ENCODE peak calls at places on chromosomes 12 and 14, in four cellular contexts. One of them, this sample, is unnamed.

GRCh38 chr12:12167847-12168246 is 97.1 kb downstream of the BCL2L14 start:
- DNase-seq in H1: no peak
- DNase-seq in stomach: no peak
- DNase-seq in psoas muscle: no peak
- DNase-seq in this sample: no peak

GRCh38 chr14:92578511-92578910 is 64.9 kb downstream of the RIN3 start:
- DNase-seq in H1: no peak
- DNase-seq in stomach: no peak
- DNase-seq in psoas muscle: no peak
- DNase-seq in this sample: no peak

GRCh38 chr12:130714091-130714590 is 2.0 kb downstream of the RIMBP2 start:
- DNase-seq in H1: no peak
- DNase-seq in stomach: peak; percentile 17
- DNase-seq in psoas muscle: no peak
- DNase-seq in this sample: no peak

GRCh38 chr14:65356327-65356836 is 56.1 kb upstream of the FUT8 start:
- DNase-seq in H1: no peak
- DNase-seq in stomach: peak; percentile 72
- DNase-seq in psoas muscle: no peak
- DNase-seq in this sample: no peak

GRCh38 chr12:79650440-79650839 is 40.3 kb downstream of the PAWR start:
- DNase-seq in H1: no peak
- DNase-seq in stomach: no peak
- DNase-seq in psoas muscle: no peak
- DNase-seq in this sample: no peak

GRCh38 chr12:101243616-101244015 is 33.6 kb upstream of the SLC5A8 start:
- DNase-seq in H1: no peak
- DNase-seq in stomach: no peak
- DNase-seq in psoas muscle: no peak
- DNase-seq in this sample: no peak

GRCh38 chr12:40760821-40761220 is 68.6 kb downstream of the CNTN1 start:
- DNase-seq in H1: no peak
- DNase-seq in stomach: no peak
- DNase-seq in psoas muscle: no peak
- DNase-seq in this sample: no peak

GRCh38 chr12:12379831-12380730 is 23.2 kb downstream of the BORCS5 start:
- DNase-seq in H1: no peak
- DNase-seq in stomach: no peak
- DNase-seq in psoas muscle: no peak
- DNase-seq in this sample: no peak

GRCh38 chr12:2009623-2010022 is 5.4 kb upstream of the DCP1B start:
- DNase-seq in H1: no peak
- DNase-seq in stomach: no peak
- DNase-seq in psoas muscle: no peak
- DNase-seq in this sample: no peak

GRCh38 chr14:29800961-29801360 is 126.7 kb downstream of the PRKD1 start:
- DNase-seq in H1: no peak
- DNase-seq in stomach: no peak
- DNase-seq in psoas muscle: no peak
- DNase-seq in this sample: no peak

GRCh38 chr14:52446355-52446754 is 106.0 kb downstream of the TXNDC16 start:
- DNase-seq in H1: no peak
- DNase-seq in stomach: peak; percentile 52
- DNase-seq in psoas muscle: no peak
- DNase-seq in this sample: no peak

GRCh38 chr14:67952786-67953185 is 133.2 kb downstream of the RAD51B start:
- DNase-seq in H1: no peak
- DNase-seq in stomach: no peak
- DNase-seq in psoas muscle: no peak
- DNase-seq in this sample: no peak

GRCh38 chr12:2891240-2892053 is 756 bp downstream of the TULP3 start:
- DNase-seq in H1: no peak
- DNase-seq in stomach: peak; percentile 47
- DNase-seq in psoas muscle: peak; percentile 53
- DNase-seq in this sample: no peak

GRCh38 chr14:79967453-79967852 is 243.9 kb downstream of the DIO2 start:
- DNase-seq in H1: no peak
- DNase-seq in stomach: no peak
- DNase-seq in psoas muscle: no peak
- DNase-seq in this sample: no peak

GRCh38 chr14:92348154-92348553 is 25.2 kb downstream of the SLC24A4 start:
- DNase-seq in H1: no peak
- DNase-seq in stomach: no peak
- DNase-seq in psoas muscle: no peak
- DNase-seq in this sample: no peak

GRCh38 chr14:68807148-68807600 is 14.3 kb upstream of the ZFP36L1 start:
- DNase-seq in H1: peak; percentile 40
- DNase-seq in stomach: peak; percentile 76
- DNase-seq in psoas muscle: peak; percentile 56
- DNase-seq in this sample: no peak

GRCh38 chr14:52835122-52835903 is 43.9 kb upstream of the GNPNAT1 start:
- DNase-seq in H1: no peak
- DNase-seq in stomach: no peak
- DNase-seq in psoas muscle: peak; percentile 32
- DNase-seq in this sample: no peak

GRCh38 chr12:25852792-25853191 is 105.7 kb upstream of the RASSF8 start:
- DNase-seq in H1: no peak
- DNase-seq in stomach: no peak
- DNase-seq in psoas muscle: no peak
- DNase-seq in this sample: no peak

GRCh38 chr12:67797316-67797741 is 148.8 kb downstream of the DYRK2 start:
- DNase-seq in H1: no peak
- DNase-seq in stomach: no peak
- DNase-seq in psoas muscle: no peak
- DNase-seq in this sample: no peak

GRCh38 chr14:88422919-88423318 is 37.5 kb downstream of the SPATA7 start:
- DNase-seq in H1: no peak
- DNase-seq in stomach: no peak
- DNase-seq in psoas muscle: no peak
- DNase-seq in this sample: no peak

GRCh38 chr12:118127867-118128266 is 8.1 kb upstream of the PEBP1 start:
- DNase-seq in H1: no peak
- DNase-seq in stomach: no peak
- DNase-seq in psoas muscle: no peak
- DNase-seq in this sample: no peak

GRCh38 chr14:78164226-78164853 is 5.8 kb upstream of the NRXN3 start:
- DNase-seq in H1: peak; percentile 82
- DNase-seq in stomach: peak; percentile 47
- DNase-seq in psoas muscle: no peak
- DNase-seq in this sample: no peak

GRCh38 chr12:109715310-109716091 is 1.9 kb downstream of the FAM222A start:
- DNase-seq in H1: peak; percentile 74
- DNase-seq in stomach: peak; percentile 46
- DNase-seq in psoas muscle: peak; percentile 49
- DNase-seq in this sample: no peak

GRCh38 chr14:70934502-70935134 is 27.4 kb downstream of the PCNX1 start:
- DNase-seq in H1: no peak
- DNase-seq in stomach: no peak
- DNase-seq in psoas muscle: no peak
- DNase-seq in this sample: no peak

GRCh38 chr12:65881348-65881961 is 57.2 kb downstream of the HMGA2 start:
- DNase-seq in H1: no peak
- DNase-seq in stomach: peak; percentile 30
- DNase-seq in psoas muscle: peak; percentile 41
- DNase-seq in this sample: no peak

GRCh38 chr14:55881577-55882241 is 236.5 kb upstream of the PELI2 start:
- DNase-seq in H1: no peak
- DNase-seq in stomach: no peak
- DNase-seq in psoas muscle: no peak
- DNase-seq in this sample: no peak

GRCh38 chr14:90536511-90537191 is 139.8 kb downstream of the CALM1 start:
- DNase-seq in H1: no peak
- DNase-seq in stomach: no peak
- DNase-seq in psoas muscle: no peak
- DNase-seq in this sample: no peak

GRCh38 chr12:54003625-54004024 is 3.7 kb downstream of the HOXC9 start:
- DNase-seq in H1: no peak
- DNase-seq in stomach: no peak
- DNase-seq in psoas muscle: no peak
- DNase-seq in this sample: no peak

GRCh38 chr12:124542021-124542941 is 25.1 kb downstream of the NCOR2 start:
- DNase-seq in H1: no peak
- DNase-seq in stomach: no peak
- DNase-seq in psoas muscle: no peak
- DNase-seq in this sample: no peak

GRCh38 chr14:95683793-95684192 is 2.4 kb upstream of the TCL1B start:
- DNase-seq in H1: peak; percentile 74
- DNase-seq in stomach: peak; percentile 36
- DNase-seq in psoas muscle: no peak
- DNase-seq in this sample: no peak

GRCh38 chr12:100348657-100349454 is 8.0 kb upstream of the SLC17A8 start:
- DNase-seq in H1: no peak
- DNase-seq in stomach: no peak
- DNase-seq in psoas muscle: no peak
- DNase-seq in this sample: no peak

GRCh38 chr14:33165926-33166289 is 227.2 kb downstream of the NPAS3 start:
- DNase-seq in H1: no peak
- DNase-seq in stomach: no peak
- DNase-seq in psoas muscle: no peak
- DNase-seq in this sample: no peak
- H3K4me3 ChIP-seq in H1: no peak overlapping the region
- H3K4me3 ChIP-seq in stomach: no peak overlapping the region
- H3K4me3 ChIP-seq in psoas muscle: no peak overlapping the region
- H3K4me3 ChIP-seq in this sample: no peak overlapping the region

DNA sequence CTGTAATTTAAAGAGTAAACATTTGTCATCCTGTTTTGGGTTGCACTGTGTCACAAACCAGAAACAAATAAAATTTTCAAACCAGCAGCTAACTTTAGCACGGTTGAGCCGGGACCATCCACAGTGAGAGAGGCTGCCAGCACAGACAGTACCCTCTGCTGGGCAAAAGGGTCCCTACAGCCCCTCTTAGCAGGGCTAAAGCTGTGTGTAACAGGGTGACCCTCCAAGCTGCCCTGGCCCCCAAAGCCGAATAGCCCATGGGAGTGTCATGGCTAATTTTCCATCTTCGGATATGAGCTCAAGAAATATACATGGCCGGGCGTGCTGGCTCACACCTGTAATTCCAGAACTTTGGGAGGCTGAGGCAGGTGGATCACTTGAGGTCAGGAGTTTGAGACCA is 157.1 kb upstream of the GRIN2B start:
- DNase-seq in H1: peak; percentile 62
- DNase-seq in stomach: no peak
- DNase-seq in psoas muscle: no peak
- DNase-seq in this sample: no peak
- TF ChIP-seq CTCF in H1: peak; percentile 77
- TF ChIP-seq CTCF in stomach: no peak
- TF ChIP-seq CTCF in psoas muscle: no peak
- TF ChIP-seq CTCF in this sample: no peak

GRCh38 chr12:107196681-107197080 is 103.3 kb upstream of the CRY1 start:
- DNase-seq in H1: no peak
- DNase-seq in stomach: no peak
- DNase-seq in psoas muscle: no peak
- DNase-seq in this sample: no peak

GRCh38 chr12:107200394-107200793 is 107.0 kb upstream of the CRY1 start:
- DNase-seq in H1: no peak
- DNase-seq in stomach: no peak
- DNase-seq in psoas muscle: no peak
- DNase-seq in this sample: no peak
- H3K4me1 ChIP-seq in H1: no peaks in the 10 kb centered on the region
- H3K4me1 ChIP-seq in stomach: no peaks in the 10 kb centered on the region
- H3K4me1 ChIP-seq in psoas muscle: no peaks in the 10 kb centered on the region
- H3K4me1 ChIP-seq in this sample: no peaks in the 10 kb centered on the region

DNA sequence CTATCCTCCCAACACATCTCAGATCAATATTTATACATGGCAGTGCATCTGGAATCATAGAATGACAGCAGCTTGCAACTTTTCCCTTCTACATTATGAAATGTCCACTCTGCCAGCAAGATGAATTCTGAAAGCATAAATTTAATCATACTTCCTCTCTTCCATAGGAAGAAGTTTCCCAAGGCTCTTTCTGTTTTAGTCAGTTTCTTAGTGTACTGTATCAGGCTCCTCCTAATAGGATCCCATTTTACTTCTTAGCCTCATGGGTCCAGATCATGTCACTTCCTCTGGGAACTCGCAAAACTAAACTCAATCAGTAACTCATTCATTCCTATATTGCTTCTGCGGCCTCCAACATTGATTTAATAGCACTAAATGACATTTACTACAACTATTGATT is 4.1 kb downstream of the CLEC1A start:
- DNase-seq in H1: no peak
- DNase-seq in stomach: no peak
- DNase-seq in psoas muscle: no peak
- DNase-seq in this sample: no peak
- H3K4me3 ChIP-seq in H1: no peak overlapping the region
- H3K4me3 ChIP-seq in stomach: no peak overlapping the region
- H3K4me3 ChIP-seq in psoas muscle: no peak overlapping the region
- H3K4me3 ChIP-seq in this sample: no peak overlapping the region

GRCh38 chr12:56222531-56222895 is 791 bp upstream of the RNF41 start:
- DNase-seq in H1: no peak
- DNase-seq in stomach: no peak
- DNase-seq in psoas muscle: no peak
- DNase-seq in this sample: no peak

GRCh38 chr12:56223571-56224101 is 506 bp upstream of the NABP2 start:
- DNase-seq in H1: no peak
- DNase-seq in stomach: no peak
- DNase-seq in psoas muscle: no peak
- DNase-seq in this sample: no peak

GRCh38 chr12:56221233-56221756 is 427 bp downstream of the RNF41 start:
- DNase-seq in H1: peak; percentile 65
- DNase-seq in stomach: peak; percentile 58
- DNase-seq in psoas muscle: peak; percentile 68
- DNase-seq in this sample: no peak

GRCh38 chr12:56220611-56221232 is 1.0 kb downstream of the RNF41 start:
- DNase-seq in H1: no peak
- DNase-seq in stomach: no peak
- DNase-seq in psoas muscle: no peak
- DNase-seq in this sample: no peak

GRCh38 chr12:56221757-56222530 is at the start of gene RNF41:
- DNase-seq in H1: peak; percentile 98
- DNase-seq in stomach: peak; percentile 99
- DNase-seq in psoas muscle: peak; percentile 97
- DNase-seq in this sample: peak; percentile 83
- TF ChIP-seq CTCF in H1: peak; percentile 24
- TF ChIP-seq CTCF in stomach: no peak
- TF ChIP-seq CTCF in psoas muscle: peak; percentile 17
- TF ChIP-seq CTCF in this sample: peak; percentile 20

This sample was measured in esophagus squamous epithelium.